ENCODE peak calls at places on chromosomes 11 and 22, in five cellular contexts. Q is upper lobe of right lung, O is spleen, J is tibial nerve, F is HAP-1. P is an unnamed sample.
A peak's percentile ranks its signal among the peaks of the same experiment; 100 is the strongest.

GRCh38 chr11:69650081-69650831 is 9.3 kb downstream of the CCND1 start:
- DNase-seq in F (no peak), Q (no peak), O (peak; percentile 59), J (no peak), P (no peak)

GRCh38 chr11:774873-775592 is 2.3 kb downstream of the GATD1 start:
- DNase-seq in F (no peak), Q (peak; percentile 64), O (peak; percentile 76), J (no peak), P (peak; percentile 24)

GRCh38 chr11:28629235-28629634 is 521.0 kb downstream of the METTL15 start:
- DNase-seq in J (no peak), F (no peak), Q (no peak), O (no peak), P (no peak)

GRCh38 chr22:38107692-38108515 is 2.6 kb downstream of the BAIAP2L2 start:
- DNase-seq in F (no peak), O (no peak), Q (no peak), J (no peak), P (no peak)

GRCh38 chr11:95304777-95305176 is 73.8 kb upstream of the SESN3 start:
- DNase-seq in F (no peak), J (no peak), Q (no peak), O (no peak), P (no peak)

GRCh38 chr11:68890490-68891231 is 13.0 kb downstream of the MRPL21 start:
- DNase-seq in J (peak; percentile 89), F (no peak), O (peak; percentile 61), Q (no peak), P (peak; percentile 75)

GRCh38 chr11:80519591-80520258 is 1078.9 kb upstream of the TENM4 start:
- DNase-seq in F (no peak), J (no peak), Q (no peak), O (no peak), P (no peak)

GRCh38 chr11:110716361-110716760 is 4.1 kb upstream of the ARHGAP20 start:
- DNase-seq in J (no peak), O (no peak), F (no peak), Q (no peak), P (no peak)

GRCh38 chr11:79845002-79845709 is 404.3 kb upstream of the TENM4 start:
- DNase-seq in Q (no peak), J (no peak), O (no peak), F (no peak), P (no peak)

GRCh38 chr11:85540635-85541034 is 86.5 kb downstream of the DLG2 start:
- DNase-seq in F (peak; percentile 76), J (no peak), O (no peak), Q (no peak), P (no peak)

GRCh38 chr22:29268511-29269229 is 602 bp downstream of the EWSR1 start:
- DNase-seq in O (no peak), J (peak; percentile 44), F (peak; percentile 67), Q (peak; percentile 87), P (peak; percentile 68)

GRCh38 chr11:78420796-78421209 is 3.2 kb upstream of the GAB2 start:
- DNase-seq in O (peak; percentile 90), F (no peak), J (peak; percentile 34), Q (peak; percentile 89), P (peak; percentile 91)

GRCh38 chr11:30984442-30984816 is 385.1 kb downstream of the DCDC1 start:
- DNase-seq in Q (no peak), F (no peak), J (no peak), O (no peak), P (no peak)

GRCh38 chr22:47605441-47605840 is 843.0 kb downstream of the TBC1D22A start:
- DNase-seq in O (peak; percentile 33), Q (peak; percentile 29), F (no peak), J (no peak), P (no peak)

GRCh38 chr11:15339302-15339701 is 224.6 kb downstream of the INSC start:
- DNase-seq in J (no peak), Q (no peak), F (no peak), O (no peak), P (no peak)

GRCh38 chr11:72553748-72554147 is 119.4 kb upstream of the CLPB start:
- DNase-seq in J (no peak), Q (peak; percentile 56), F (peak; percentile 43), O (no peak), P (no peak)

GRCh38 chr11:35725880-35726279 is 63.3 kb downstream of the TRIM44 start:
- DNase-seq in F (no peak), Q (no peak), O (no peak), J (peak; percentile 7), P (no peak)

GRCh38 chr22:26735019-26735409 is 77.6 kb downstream of the MIAT start:
- DNase-seq in Q (no peak), J (no peak), O (no peak), F (no peak), P (no peak)

GRCh38 chr11:64723117-64723906 is at the start of gene NRXN2:
- DNase-seq in F (peak; percentile 88), Q (peak; percentile 90), J (peak; percentile 68), O (peak; percentile 95), P (peak; percentile 76)

GRCh38 chr11:64290894-64291745 is at the start of gene KCNK4:
- DNase-seq in Q (no peak), J (no peak), O (no peak), F (no peak), P (no peak)

GRCh38 chr11:1087961-1088926 is 13.6 kb downstream of the MUC2 start:
- DNase-seq in J (no peak), F (peak; percentile 35), O (peak; percentile 63), Q (peak; percentile 48), P (no peak)

GRCh38 chr11:61061081-61061826 is 41.0 kb upstream of the CD5 start:
- DNase-seq in J (no peak), Q (no peak), F (no peak), O (no peak), P (no peak)

GRCh38 chr22:39292561-39293074 is 26.8 kb downstream of the RPL3 start:
- DNase-seq in Q (peak; percentile 96), O (peak; percentile 93), J (peak; percentile 92), F (peak; percentile 81), P (peak; percentile 95)

GRCh38 chr11:65182258-65183170 is 786 bp downstream of the CAPN1 start:
- DNase-seq in F (peak; percentile 72), J (peak; percentile 16), O (peak; percentile 82), Q (peak; percentile 80), P (no peak)

GRCh38 chr22:44337658-44338004 is 24.9 kb upstream of the SHISAL1 start:
- DNase-seq in Q (no peak), O (no peak), F (peak; percentile 40), J (no peak), P (peak; percentile 81)

GRCh38 chr22:44620129-44620840 is 81.7 kb upstream of the PRR5 start:
- DNase-seq in J (peak; percentile 37), Q (no peak), F (peak; percentile 90), O (peak; percentile 92), P (peak; percentile 75)

GRCh38 chr11:12694182-12694531 is 19.9 kb downstream of the TEAD1 start:
- DNase-seq in J (no peak), Q (no peak), F (no peak), O (no peak), P (no peak)

GRCh38 chr22:37225481-37225880 is 13.2 kb upstream of the SSTR3 start:
- DNase-seq in O (peak; percentile 82), Q (no peak), J (no peak), F (no peak), P (no peak)

GRCh38 chr11:108958446-108959123 is 293.7 kb downstream of the DDX10 start:
- DNase-seq in F (no peak), O (no peak), Q (no peak), J (no peak), P (no peak)

GRCh38 chr22:20164863-20165262 is 14.0 kb upstream of the CCDC188 start:
- DNase-seq in O (no peak), J (no peak), F (no peak), Q (no peak), P (no peak)

GRCh38 chr11:10623797-10624761 is 55.6 kb upstream of the LYVE1 start:
- DNase-seq in O (peak; percentile 77), F (peak; percentile 60), J (peak; percentile 49), Q (peak; percentile 86), P (no peak)

GRCh38 chr22:43186272-43187170 is at the start of gene TTLL12:
- DNase-seq in J (no peak), F (peak; percentile 68), O (peak; percentile 93), Q (peak; percentile 85), P (no peak)

GRCh38 chr11:105861225-105861624 is 160.8 kb downstream of the MSANTD4 start:
- DNase-seq in J (no peak), Q (no peak), O (no peak), F (no peak), P (no peak)

GRCh38 chr22:23142546-23143105 is 836 bp upstream of the RSPH14 start:
- DNase-seq in J (no peak), Q (no peak), O (peak; percentile 75), F (no peak), P (no peak)

GRCh38 chr11:28899706-28900105 is 791.5 kb downstream of the METTL15 start:
- DNase-seq in J (no peak), O (no peak), F (no peak), Q (no peak), P (no peak)

DNA sequence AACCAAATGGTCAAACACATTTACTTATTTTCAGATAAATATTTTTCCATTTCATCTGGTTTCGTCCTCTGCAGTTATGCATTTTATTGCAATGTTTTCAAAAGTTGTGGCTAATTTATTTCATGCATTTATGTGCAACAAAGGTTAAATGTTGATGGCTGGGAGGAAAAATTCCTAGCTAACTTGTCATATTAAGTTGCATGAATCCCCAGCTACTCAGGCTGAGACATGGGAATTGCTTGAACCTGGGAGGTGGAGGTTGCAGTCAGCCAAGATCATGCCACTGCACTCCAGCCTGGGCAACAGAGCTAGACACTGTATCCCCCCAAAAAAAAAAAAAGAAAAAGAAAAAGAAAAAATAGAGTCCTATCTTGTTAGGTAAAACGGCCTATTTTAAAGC is 1862.4 kb upstream of the RAG2 start:
- DNase-seq in F (no peak), J (no peak), O (no peak), Q (no peak), P (no peak)
- H3K4me1 ChIP-seq in F (no peaks in the 10 kb centered on the region), J (peaks cover 25% of the 10 kb centered on the region), O (no peaks in the 10 kb centered on the region), Q (peaks cover 14% of the 10 kb centered on the region), P (no peaks in the 10 kb centered on the region)

GRCh38 chr11:71221201-71221600 is 31.2 kb downstream of the SHANK2 start:
- DNase-seq in O (peak; percentile 35), J (no peak), F (no peak), Q (peak; percentile 22), P (no peak)

GRCh38 chr11:71223081-71223405 is 29.3 kb downstream of the SHANK2 start:
- DNase-seq in Q (no peak), F (no peak), O (peak; percentile 33), J (no peak), P (no peak)

GRCh38 chr11:71221851-71222250 is 30.5 kb downstream of the SHANK2 start:
- DNase-seq in J (no peak), Q (peak; percentile 45), F (no peak), O (peak; percentile 43), P (no peak)

GRCh38 chr11:71223671-71224660 is 28.4 kb downstream of the SHANK2 start:
- DNase-seq in F (no peak), J (no peak), O (peak; percentile 48), Q (peak; percentile 46), P (no peak)

GRCh38 chr11:71222318-71223080 is 29.9 kb downstream of the SHANK2 start:
- DNase-seq in F (no peak), J (no peak), Q (peak; percentile 46), O (peak; percentile 44), P (no peak)
- H3K4me1 ChIP-seq in F (no peaks in the 10 kb centered on the region), J (no peaks in the 10 kb centered on the region), Q (no peaks in the 10 kb centered on the region), O (no peaks in the 10 kb centered on the region), P (no peaks in the 10 kb centered on the region)

GRCh38 chr11:122809861-122810260 is 28.4 kb upstream of the CRTAM start:
- DNase-seq in J (no peak), Q (no peak), O (no peak), F (no peak), P (no peak)
- H3K4me1 ChIP-seq in J (peaks cover 16% of the 10 kb centered on the region), Q (peaks cover 19% of the 10 kb centered on the region), O (peaks cover 48% of the 10 kb centered on the region), F (peaks cover 8% of the 10 kb centered on the region), P (no peaks in the 10 kb centered on the region)

GRCh38 chr11:8614497-8614896 is 20.5 kb upstream of the STK33 start:
- DNase-seq in Q (no peak), F (no peak), O (no peak), J (no peak), P (no peak)
- H3K4me1 ChIP-seq in Q (peaks cover 3% of the 10 kb centered on the region), F (no peaks in the 10 kb centered on the region), O (peaks cover 13% of the 10 kb centered on the region), J (no peaks in the 10 kb centered on the region), P (no peaks in the 10 kb centered on the region)

P was measured in uterus.